ENCODE peak calls at places on chromosomes 1 and 21, in four cellular contexts. J, P, Y and U are unnamed samples.

GRCh38 chr21:26070822-26071425 is 99.6 kb downstream of the APP start:
- DNase-seq in P (no peak), Y (peak), J (no peak), U (peak)

GRCh38 chr1:43451157-43451591 is 2.6 kb downstream of the HYI start:
- DNase-seq in J (no peak), Y (no peak), P (no peak), U (no peak)

GRCh38 chr1:53601031-53601745 is 137.8 kb downstream of the GLIS1 start:
- DNase-seq in J (no peak), P (no peak), Y (no peak), U (no peak)

GRCh38 chr1:202009326-202010031 is 908 bp upstream of the ELF3 start:
- DNase-seq in P (peak), J (peak), Y (peak), U (no peak)

GRCh38 chr1:36464605-36465393 is 615 bp upstream of the MRPS15 start:
- DNase-seq in P (no peak), Y (no peak), J (peak), U (no peak)

GRCh38 chr1:12121212-12122000 is 45.4 kb upstream of the TNFRSF1B start:
- DNase-seq in Y (no peak), P (no peak), J (no peak), U (no peak)

GRCh38 chr1:196535727-196536126 is 72.5 kb downstream of the KCNT2 start:
- DNase-seq in J (peak), P (no peak), Y (no peak), U (no peak)

GRCh38 chr1:204376919-204377799 is 17.4 kb upstream of the PLEKHA6 start:
- DNase-seq in J (no peak), P (no peak), Y (peak), U (no peak)

GRCh38 chr1:51506537-51506936 is 12.5 kb downstream of the EPS15 start:
- DNase-seq in J (no peak), Y (peak), P (no peak), U (no peak)

GRCh38 chr1:185694081-185694480 is 40.1 kb upstream of the HMCN1 start:
- DNase-seq in P (no peak), Y (peak), J (peak), U (no peak)

GRCh38 chr1:81670286-81670685 is 130.4 kb upstream of the ADGRL2 start:
- DNase-seq in P (no peak), J (no peak), Y (peak), U (no peak)

GRCh38 chr21:41507521-41508414 is at the start of gene TMPRSS2:
- DNase-seq in Y (no peak), J (no peak), P (peak), U (no peak)
- TF ChIP-seq EZH2 in Y (no peak), J (peak), P (no peak), U (no peak)

DNA sequence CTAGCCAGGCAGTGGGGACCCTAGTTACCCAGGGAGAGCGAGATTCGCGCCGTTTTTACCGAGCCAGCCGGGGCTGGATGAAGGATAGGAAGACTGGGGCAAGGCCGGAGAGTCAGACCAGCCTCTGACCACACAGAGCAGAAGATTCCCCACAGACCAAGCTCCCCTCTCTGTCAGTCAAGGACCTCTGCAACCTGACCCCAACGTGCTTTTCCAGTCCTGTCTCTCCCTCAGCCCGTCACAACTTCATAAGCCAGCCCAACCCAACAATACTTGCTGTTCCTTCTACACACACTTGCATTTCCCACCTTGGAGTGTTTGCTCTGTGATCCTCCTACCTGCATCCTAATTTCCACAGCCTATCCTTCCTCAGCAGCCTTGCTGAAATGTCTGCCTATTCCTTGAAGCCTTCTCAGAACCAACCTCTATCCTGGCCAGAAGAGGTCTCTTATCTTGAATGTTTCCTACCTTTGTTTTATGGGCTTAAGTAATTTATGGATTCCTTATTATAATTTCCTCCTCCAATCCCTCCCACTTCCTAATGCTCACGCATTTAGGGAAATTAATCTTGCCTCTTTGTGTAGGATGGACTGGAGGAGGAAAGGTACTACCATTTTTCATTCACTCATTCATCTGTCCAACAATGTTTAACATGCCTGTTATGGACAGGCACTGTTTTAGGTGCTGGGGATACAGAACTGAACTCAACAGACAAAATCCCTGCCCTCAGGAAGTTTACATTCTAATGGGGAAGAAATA is at the start of gene GSTM3:
- DNase-seq in Y (peak), P (no peak), J (no peak), U (no peak)
- H3K9ac ChIP-seq in Y (peak), P (no peak), J (peak), U (peak)

DNA sequence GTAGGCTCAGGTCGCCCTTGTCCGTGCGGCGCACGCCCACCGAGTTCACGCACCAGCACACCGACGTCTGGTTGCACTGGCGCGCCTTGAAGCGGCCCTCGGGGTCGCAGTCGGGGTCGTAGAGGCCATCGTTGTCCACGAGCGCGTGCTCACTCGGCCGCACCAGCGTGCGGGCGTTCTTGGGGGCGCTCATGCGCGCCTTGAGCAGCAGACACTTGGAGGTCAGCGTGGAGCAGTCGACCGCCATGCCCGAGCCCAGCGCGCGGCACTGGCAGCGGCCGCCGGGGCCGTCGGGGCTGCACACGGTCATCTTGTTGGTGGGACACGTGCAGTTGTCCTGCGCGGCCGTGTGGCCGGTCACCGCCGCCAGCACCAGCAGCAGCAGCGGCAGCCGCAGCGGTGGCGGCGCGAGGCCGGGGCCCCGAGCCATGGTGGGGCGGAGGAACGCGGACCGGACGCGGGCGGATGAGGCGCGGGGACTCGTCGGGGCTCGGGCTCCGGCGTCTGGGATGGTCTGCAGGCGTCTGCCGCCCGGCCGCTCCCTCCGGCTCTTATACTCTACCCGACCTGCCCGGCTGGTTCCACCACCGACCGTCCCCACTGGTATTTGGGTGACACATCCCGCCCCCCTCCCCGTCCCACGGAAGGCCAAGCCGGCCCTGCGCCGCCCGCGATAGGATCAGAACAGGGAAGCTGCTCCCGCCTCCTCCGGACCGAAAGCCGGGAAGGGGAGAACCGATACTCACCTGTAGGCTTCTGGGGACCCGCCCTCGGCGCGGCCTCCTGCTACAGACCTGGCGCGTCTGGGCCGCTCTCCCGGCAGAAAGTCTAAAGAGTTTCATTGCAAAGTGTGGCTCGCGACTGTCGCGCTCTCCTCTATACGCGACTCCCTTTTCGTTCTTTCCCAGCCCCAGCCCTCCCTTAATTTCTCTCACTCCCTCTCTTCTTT is at the start of gene TACSTD2:
- DNase-seq in J (no peak), Y (peak), P (peak), U (no peak)
- TF ChIP-seq EZH2 in J (no peak), Y (peak), P (peak), U (no peak)

GRCh38 chr21:45408811-45409261 is 3.9 kb downstream of the COL18A1 start:
- DNase-seq in Y (no peak), P (no peak), J (no peak), U (no peak)
- H3K9ac ChIP-seq in Y (no peak), P (no peak), J (no peak), U (no peak)

GRCh38 chr1:40818264-40818961 is 34.8 kb downstream of the KCNQ4 start:
- DNase-seq in J (peak), Y (no peak), P (peak), U (no peak)
- TF ChIP-seq EZH2 in J (no peak), Y (no peak), P (no peak), U (no peak)

GRCh38 chr1:5896706-5897105 is 95.5 kb downstream of the NPHP4 start:
- DNase-seq in J (no peak), P (no peak), Y (no peak), U (no peak)

GRCh38 chr1:5898266-5898665 is 94.0 kb downstream of the NPHP4 start:
- DNase-seq in Y (no peak), J (no peak), P (no peak), U (no peak)

GRCh38 chr1:5897281-5897680 is 94.9 kb downstream of the NPHP4 start:
- DNase-seq in J (no peak), Y (no peak), P (no peak), U (no peak)

GRCh38 chr1:5892370-5892769 is 99.9 kb downstream of the NPHP4 start:
- DNase-seq in J (no peak), P (no peak), Y (no peak), U (no peak)

GRCh38 chr1:5895446-5896406 is 96.5 kb downstream of the NPHP4 start:
- DNase-seq in J (no peak), P (no peak), Y (no peak), U (no peak)
- H3K9ac ChIP-seq in J (no peak), P (no peak), Y (no peak), U (no peak)

DNA sequence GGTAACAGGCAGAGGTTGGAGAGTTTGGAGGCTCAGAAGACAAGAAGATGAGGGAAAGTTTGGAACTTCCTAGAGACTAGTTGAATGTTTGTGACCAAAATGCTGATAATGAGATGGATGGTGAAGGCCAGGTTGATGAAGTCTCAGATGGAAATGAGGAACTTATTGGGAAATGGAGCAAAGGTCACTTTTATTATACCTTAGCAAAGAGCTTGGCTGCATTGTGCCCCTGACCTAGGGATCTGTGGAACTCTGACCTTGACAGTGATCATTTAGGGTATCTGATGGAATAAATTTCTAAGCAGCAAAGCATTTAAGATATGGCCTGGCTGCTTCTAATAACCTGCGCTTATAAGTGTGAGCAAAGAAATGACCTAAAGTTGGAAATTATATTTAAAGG is 17.2 kb downstream of the FAM3B start:
- DNase-seq in J (no peak), Y (no peak), P (no peak), U (no peak)
- TF ChIP-seq EZH2 in J (no peak), Y (no peak), P (no peak), U (no peak)